ENCODE peak calls at places on chromosomes 3 and 15, in seven cellular contexts. H is K562, G is HCT116, J is GM12878, R is HepG2, U is SK-N-SH, B is H1. N is an unnamed sample.
A peak's percentile ranks its signal among the peaks of the same experiment; 100 is the strongest.

GRCh38 chr3:168517514-168518071 is 421.9 kb upstream of the GOLIM4 start:
- DNase-seq in H (no peak), G (no peak), J (peak; percentile 41), R (peak; percentile 57), U (no peak), B (no peak), N (no peak)

GRCh38 chr3:297585-297984 is 101.0 kb downstream of the CHL1 start:
- DNase-seq in H (no peak), G (no peak), J (no peak), R (peak; percentile 9), U (no peak), B (no peak), N (no peak)

GRCh38 chr15:50744601-50745000 is 20.9 kb downstream of the SPPL2A start:
- DNase-seq in H (no peak), G (no peak), J (no peak), R (no peak), U (no peak), B (no peak), N (no peak)

GRCh38 chr15:97861529-97861928 is 99.0 kb upstream of the ARRDC4 start:
- DNase-seq in H (no peak), G (no peak), J (no peak), R (no peak), U (no peak), B (no peak), N (no peak)

GRCh38 chr3:79973917-79974595 is 206.3 kb upstream of the ROBO1 start:
- DNase-seq in H (no peak), G (no peak), J (no peak), R (no peak), U (no peak), B (no peak), N (no peak)

GRCh38 chr3:57810471-57811144 is 54.5 kb downstream of the SLMAP start:
- DNase-seq in H (no peak), G (no peak), J (no peak), R (peak; percentile 35), U (no peak), B (no peak), N (no peak)

GRCh38 chr15:43792761-43793493 is 807 bp downstream of the SERF2 start:
- DNase-seq in H (no peak), G (no peak), J (no peak), R (no peak), U (peak; percentile 42), B (no peak), N (peak; percentile 57)

GRCh38 chr15:69357773-69358765 is 56.1 kb upstream of the KIF23 start:
- DNase-seq in H (peak; percentile 24), G (peak; percentile 24), J (no peak), R (peak; percentile 76), U (no peak), B (no peak), N (no peak)

GRCh38 chr3:57948782-57949242 is 59.4 kb upstream of the FLNB start:
- DNase-seq in H (no peak), G (no peak), J (no peak), R (peak; percentile 96), U (no peak), B (no peak), N (no peak)

GRCh38 chr3:158672293-158673176 is at the start of gene LXN:
- DNase-seq in H (peak; percentile 43), G (no peak), J (peak; percentile 56), R (peak; percentile 3), U (peak; percentile 11), B (peak; percentile 85), N (peak; percentile 38)

GRCh38 chr15:99365232-99365631 is 114.0 kb downstream of the LRRC28 start:
- DNase-seq in H (no peak), G (no peak), J (peak; percentile 57), R (no peak), U (no peak), B (no peak), N (no peak)

GRCh38 chr15:84865074-84865569 is 19.3 kb upstream of the SLC28A1 start:
- DNase-seq in H (no peak), G (no peak), J (no peak), R (no peak), U (no peak), B (no peak), N (no peak)

DNA sequence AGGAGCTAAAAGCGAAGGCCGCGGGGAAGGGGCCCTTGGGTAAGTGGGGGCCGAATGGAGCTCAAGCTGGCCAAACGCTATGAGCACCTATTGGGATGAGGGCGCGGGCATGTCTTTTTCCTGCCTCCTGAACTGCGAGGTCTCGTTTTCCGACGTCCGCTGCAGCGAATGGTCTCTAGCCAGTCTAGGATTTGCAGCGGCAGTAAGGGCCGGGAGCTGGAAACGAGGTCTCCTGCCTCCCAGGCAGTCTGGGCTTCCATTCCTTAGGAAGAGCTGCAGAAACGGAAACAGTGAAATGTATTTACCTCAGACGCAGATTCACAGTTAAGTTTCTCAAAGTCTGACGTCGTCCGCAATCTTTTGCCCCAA is 517 bp downstream of the TMA7 start:
- DNase-seq in H (no peak), G (no peak), J (no peak), R (no peak), U (peak; percentile 35), B (no peak), N (no peak)
- TF ChIP-seq JUND in H (no peak), G (no peak), J (no peak), R (no peak), U (no peak), B (no peak), N (no peak)

DNA sequence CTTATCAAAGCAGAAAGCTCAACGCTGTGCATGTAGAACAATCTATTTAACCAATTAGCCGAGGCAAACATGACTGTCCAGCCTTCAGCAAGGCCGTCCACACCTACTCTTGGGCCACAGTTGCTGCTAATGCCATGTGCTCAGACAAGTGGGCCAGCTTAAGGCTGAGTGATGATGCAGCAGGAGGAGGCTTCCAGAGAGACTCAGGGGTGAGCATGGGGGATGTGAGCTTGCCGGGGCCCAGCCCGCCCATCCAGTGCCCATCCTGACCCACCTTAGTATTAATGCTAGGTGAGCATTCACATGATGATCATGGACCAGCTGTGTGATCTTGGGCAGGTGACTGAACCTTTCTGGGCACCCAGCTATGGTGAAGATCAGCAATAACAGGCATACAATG is 150.1 kb downstream of the TPRA1 start:
- DNase-seq in H (no peak), G (no peak), J (no peak), R (no peak), U (no peak), B (no peak), N (no peak)
- TF ChIP-seq JUND in H (no peak), G (no peak), J (no peak), R (no peak), U (no peak), B (no peak), N (no peak)

DNA sequence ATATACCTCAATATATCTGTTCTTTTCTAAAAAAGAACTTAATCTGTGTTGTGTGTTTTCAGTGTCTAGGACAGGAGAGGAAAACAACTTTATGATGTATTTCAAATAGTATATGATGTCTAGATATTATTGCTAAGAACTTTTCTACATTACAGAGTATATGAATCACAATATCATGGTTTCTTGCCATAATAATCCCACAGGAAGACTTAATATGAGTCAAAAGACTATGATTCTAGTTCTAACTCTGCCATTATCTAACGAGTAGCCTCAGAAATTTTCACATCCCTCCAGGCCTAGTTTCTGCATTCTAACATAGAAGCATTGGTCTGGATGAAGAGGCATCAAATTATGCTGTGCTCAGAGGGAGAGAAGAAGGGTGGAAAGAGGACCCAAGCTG is 107.7 kb upstream of the SPRED1 start:
- DNase-seq in H (no peak), G (no peak), J (no peak), R (no peak), U (no peak), B (no peak), N (no peak)
- TF ChIP-seq JUND in H (no peak), G (no peak), J (no peak), R (no peak), U (no peak), B (no peak), N (no peak)

DNA sequence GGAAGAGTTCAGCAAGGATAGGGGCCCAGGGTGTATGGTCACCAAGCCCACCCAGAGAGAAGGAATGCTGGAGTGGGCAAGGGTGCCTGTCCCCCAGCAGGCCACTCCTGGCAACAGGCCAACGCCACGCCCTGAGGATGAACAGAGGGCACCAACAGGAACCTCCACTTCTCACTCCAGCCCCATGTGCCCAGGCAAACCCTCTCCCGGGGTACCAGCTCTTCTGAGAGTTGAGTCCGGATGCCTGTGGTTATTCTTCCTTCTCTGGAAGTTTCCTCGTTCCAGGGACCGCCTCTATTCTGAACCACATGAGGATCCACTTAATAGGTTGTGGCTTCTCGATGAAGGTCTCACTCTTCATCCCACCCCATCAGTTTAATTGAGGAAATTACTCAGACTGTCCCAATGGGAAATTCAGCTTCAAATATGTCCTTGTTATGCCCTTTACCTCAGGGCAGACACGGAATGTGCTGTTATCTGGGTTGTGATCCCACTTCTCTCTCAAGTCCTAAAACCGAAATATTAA is 114.3 kb downstream of the LIPC start:
- DNase-seq in H (no peak), G (no peak), J (no peak), R (no peak), U (no peak), B (no peak), N (no peak)
- TF ChIP-seq JUND in H (no peak), G (no peak), J (no peak), R (no peak), U (no peak), B (no peak), N (no peak)

DNA sequence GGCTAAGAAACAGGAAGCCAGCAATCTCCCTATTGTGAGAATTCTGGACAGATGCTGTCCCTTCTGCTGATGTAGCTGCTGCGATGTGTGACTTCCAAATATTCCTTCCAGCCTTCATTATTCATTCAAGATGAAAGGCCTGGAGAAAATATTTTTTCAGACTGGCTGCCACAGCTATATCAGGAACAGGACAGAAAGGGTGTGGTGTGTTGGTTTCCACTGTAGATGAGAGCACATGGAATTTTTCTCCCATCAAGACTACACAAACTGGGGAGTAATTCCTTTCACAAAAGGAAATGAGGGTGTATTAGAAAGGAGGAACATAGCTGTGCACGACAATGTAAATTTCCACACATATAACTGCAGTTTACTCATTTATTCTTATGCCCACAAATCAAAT is 213.4 kb downstream of the CPNE4 start:
- DNase-seq in H (no peak), G (no peak), J (no peak), R (no peak), U (no peak), B (no peak), N (no peak)
- TF ChIP-seq JUND in H (no peak), G (no peak), J (no peak), R (no peak), U (no peak), B (no peak), N (no peak)

DNA sequence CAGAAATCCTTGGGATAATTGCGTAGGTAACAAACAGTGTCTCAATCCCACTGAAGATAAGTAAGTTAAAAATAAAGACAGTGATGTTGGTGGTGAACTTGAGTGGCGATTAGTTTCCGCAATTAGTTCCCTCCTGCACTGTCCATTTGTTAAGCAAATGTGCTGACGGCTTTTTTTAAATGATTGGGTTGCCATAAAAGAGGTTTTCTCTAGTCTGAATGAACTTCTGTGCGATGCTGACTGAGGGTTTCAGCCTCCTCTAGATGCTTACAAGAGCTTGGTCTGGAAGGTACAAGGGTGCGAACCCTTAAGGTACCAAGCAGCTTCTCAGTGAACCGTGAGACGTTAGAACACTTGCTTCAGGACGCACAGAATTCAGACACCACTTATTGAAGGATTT is 746 bp downstream of the MCTP2 start:
- DNase-seq in H (no peak), G (no peak), J (peak; percentile 28), R (no peak), U (no peak), B (no peak), N (no peak)
- TF ChIP-seq JUND in H (no peak), G (no peak), J (no peak), R (no peak), U (no peak), B (no peak), N (no peak)

GRCh38 chr3:54681706-54682105 is 246.2 kb downstream of the LRTM1 start:
- DNase-seq in H (no peak), G (no peak), J (no peak), R (no peak), U (no peak), B (no peak), N (no peak)
- TF ChIP-seq JUND in H (no peak), G (no peak), J (no peak), R (no peak), U (no peak), B (no peak), N (no peak)

N was measured in T47D.